ENCODE peak calls at places on chromosomes 16 and 17, in six cellular contexts. X is progenitor cell of endocrine pancreas, L is RWPE1, Z is mesothelial cell of epicardium, V is ascending aorta, C is GM06990. T is an unnamed sample.

GRCh38 chr16:68065716-68066305 is 19.4 kb upstream of the NFATC3 start:
- DNase-seq in Z (no peak), X (no peak), L (no peak), V (no peak), C (no peak), T (peak; percentile 75)

GRCh38 chr16:51763072-51763658 is 612.1 kb upstream of the SALL1 start:
- DNase-seq in C (no peak), X (no peak), Z (no peak), V (no peak), L (no peak), T (peak; percentile 91)

GRCh38 chr16:66651965-66652364 is 44.6 kb downstream of the CMTM4 start:
- DNase-seq in L (no peak), C (no peak), X (no peak), Z (no peak), V (no peak), T (no peak)

GRCh38 chr16:60230666-60231065 is 1496.5 kb upstream of the GOT2 start:
- DNase-seq in X (no peak), L (no peak), V (no peak), C (no peak), Z (no peak), T (no peak)

GRCh38 chr16:79677799-79678525 is 77.4 kb upstream of the MAF start:
- DNase-seq in L (peak; percentile 21), Z (no peak), V (no peak), C (no peak), X (no peak), T (no peak)

GRCh38 chr16:55577888-55578287 is 11.4 kb downstream of the CAPNS2 start:
- DNase-seq in X (no peak), Z (no peak), V (no peak), L (no peak), C (no peak), T (no peak)

GRCh38 chr16:9521749-9522370 is 430.4 kb downstream of the HAPSTR1 start:
- DNase-seq in C (no peak), X (no peak), V (no peak), L (no peak), Z (no peak), T (no peak)

GRCh38 chr16:79607587-79607986 is 7.0 kb upstream of the MAF start:
- DNase-seq in V (no peak), X (no peak), C (no peak), Z (no peak), L (peak; percentile 66), T (peak; percentile 18)

GRCh38 chr17:18119166-18119745 is 10.7 kb downstream of the MYO15A start:
- DNase-seq in L (no peak), X (no peak), V (no peak), C (no peak), Z (no peak), T (no peak)

GRCh38 chr17:57668332-57668731 is 76.8 kb downstream of the CCDC182 start:
- DNase-seq in V (no peak), C (no peak), L (no peak), X (no peak), Z (peak; percentile 27), T (no peak)

GRCh38 chr17:45812102-45812501 is 28.0 kb downstream of the CRHR1 start:
- DNase-seq in Z (no peak), X (no peak), V (no peak), L (no peak), C (no peak), T (no peak)

GRCh38 chr16:2507679-2508064 is 6.1 kb upstream of the ATP6V0C start:
- DNase-seq in X (no peak), L (no peak), V (no peak), Z (no peak), C (no peak), T (no peak)

GRCh38 chr17:73304971-73305786 is 6.6 kb downstream of the CDC42EP4 start:
- DNase-seq in L (peak; percentile 38), C (no peak), V (no peak), Z (peak; percentile 54), X (no peak), T (peak; percentile 61)

DNA sequence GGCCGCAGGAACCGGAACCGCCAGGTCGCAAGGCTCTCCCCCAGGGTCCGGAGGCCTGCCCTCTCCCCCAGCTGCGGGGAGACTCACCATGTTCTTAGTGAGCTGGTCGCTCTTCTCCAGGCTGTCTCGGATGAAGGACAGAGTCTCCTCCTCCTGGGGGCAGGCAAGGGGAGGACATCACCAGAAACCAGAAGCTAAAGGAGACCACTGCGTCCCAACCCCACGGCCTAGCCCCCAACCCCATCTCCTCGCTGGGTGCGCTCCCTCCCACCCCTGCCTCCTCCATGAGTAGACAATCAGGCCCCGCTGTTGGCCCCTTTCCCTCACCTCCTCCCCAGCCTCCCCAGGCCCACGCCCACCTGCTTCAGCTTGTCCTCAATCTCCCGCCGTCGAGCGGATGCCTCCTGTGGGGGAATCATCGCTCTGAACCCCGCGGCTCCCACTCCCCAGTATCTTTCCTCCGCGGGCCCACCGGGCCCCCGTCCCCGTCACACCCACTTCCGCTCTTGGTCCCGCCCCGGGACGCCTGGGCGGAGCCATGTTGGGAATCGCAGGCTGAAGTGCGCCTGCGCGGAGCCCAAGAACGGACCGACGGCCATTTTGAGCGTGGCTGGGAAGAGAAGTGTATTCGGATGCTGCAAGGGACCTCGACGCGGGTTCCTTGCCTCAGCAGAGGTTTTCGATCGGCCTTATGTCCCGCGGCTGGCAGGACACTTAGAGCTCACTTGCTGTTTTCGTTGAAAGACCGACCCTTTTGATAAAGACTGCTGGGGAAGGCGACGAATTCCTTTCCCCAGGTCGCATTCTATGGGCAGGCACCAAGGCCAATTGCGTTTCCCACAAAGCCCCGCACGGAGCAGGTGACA is at the start of gene EXOC7:
- DNase-seq in V (peak; percentile 60), X (peak; percentile 87), L (peak; percentile 95), Z (peak; percentile 95), C (peak; percentile 91), T (peak; percentile 93)
- TF ChIP-seq CTCF in V (no peak), X (no peak), L (no peak), Z (no peak), C (no peak), T (no peak)

GRCh38 chr17:80857721-80858171 is 133.9 kb upstream of the CHMP6 start:
- DNase-seq in L (no peak), Z (no peak), C (no peak), X (no peak), V (no peak), T (no peak)

GRCh38 chr17:80860101-80860671 is 131.5 kb upstream of the CHMP6 start:
- DNase-seq in Z (no peak), V (no peak), X (no peak), C (no peak), L (no peak), T (no peak)

GRCh38 chr17:80860703-80861359 is 130.8 kb upstream of the CHMP6 start:
- DNase-seq in L (no peak), C (no peak), Z (no peak), V (no peak), X (no peak), T (no peak)

GRCh38 chr17:80858301-80859003 is 133.2 kb upstream of the CHMP6 start:
- DNase-seq in L (no peak), C (no peak), Z (no peak), V (no peak), X (no peak), T (no peak)

GRCh38 chr17:80859004-80859941 is 132.4 kb upstream of the CHMP6 start:
- DNase-seq in Z (no peak), L (peak; percentile 56), C (no peak), V (peak; percentile 23), X (no peak), T (peak; percentile 96)
- TF ChIP-seq CTCF in Z (no peak), L (no peak), C (no peak), V (no peak), X (no peak), T (peak; percentile 20)

GRCh38 chr16:72244853-72245252 is 72.9 kb upstream of the PMFBP1 start:
- DNase-seq in V (no peak), L (no peak), X (no peak), C (no peak), Z (no peak), T (no peak)
- TF ChIP-seq CTCF in V (no peak), L (no peak), X (no peak), C (no peak), Z (no peak), T (no peak)

GRCh38 chr17:33291248-33292183 is 1.6 kb downstream of the ASIC2 start:
- DNase-seq in X (peak; percentile 20), V (no peak), C (peak; percentile 27), Z (peak; percentile 62), L (peak; percentile 13), T (peak; percentile 3)

GRCh38 chr17:33294994-33295393 is 1.9 kb upstream of the ASIC2 start:
- DNase-seq in X (no peak), C (no peak), L (no peak), Z (no peak), V (no peak), T (no peak)

GRCh38 chr17:33290156-33290697 is 2.9 kb downstream of the ASIC2 start:
- DNase-seq in Z (no peak), L (no peak), C (no peak), V (no peak), X (no peak), T (no peak)

GRCh38 chr17:33292184-33292980 is 713 bp downstream of the ASIC2 start:
- DNase-seq in L (peak; percentile 6), X (peak; percentile 37), C (peak; percentile 18), Z (peak; percentile 63), V (no peak), T (no peak)

DNA sequence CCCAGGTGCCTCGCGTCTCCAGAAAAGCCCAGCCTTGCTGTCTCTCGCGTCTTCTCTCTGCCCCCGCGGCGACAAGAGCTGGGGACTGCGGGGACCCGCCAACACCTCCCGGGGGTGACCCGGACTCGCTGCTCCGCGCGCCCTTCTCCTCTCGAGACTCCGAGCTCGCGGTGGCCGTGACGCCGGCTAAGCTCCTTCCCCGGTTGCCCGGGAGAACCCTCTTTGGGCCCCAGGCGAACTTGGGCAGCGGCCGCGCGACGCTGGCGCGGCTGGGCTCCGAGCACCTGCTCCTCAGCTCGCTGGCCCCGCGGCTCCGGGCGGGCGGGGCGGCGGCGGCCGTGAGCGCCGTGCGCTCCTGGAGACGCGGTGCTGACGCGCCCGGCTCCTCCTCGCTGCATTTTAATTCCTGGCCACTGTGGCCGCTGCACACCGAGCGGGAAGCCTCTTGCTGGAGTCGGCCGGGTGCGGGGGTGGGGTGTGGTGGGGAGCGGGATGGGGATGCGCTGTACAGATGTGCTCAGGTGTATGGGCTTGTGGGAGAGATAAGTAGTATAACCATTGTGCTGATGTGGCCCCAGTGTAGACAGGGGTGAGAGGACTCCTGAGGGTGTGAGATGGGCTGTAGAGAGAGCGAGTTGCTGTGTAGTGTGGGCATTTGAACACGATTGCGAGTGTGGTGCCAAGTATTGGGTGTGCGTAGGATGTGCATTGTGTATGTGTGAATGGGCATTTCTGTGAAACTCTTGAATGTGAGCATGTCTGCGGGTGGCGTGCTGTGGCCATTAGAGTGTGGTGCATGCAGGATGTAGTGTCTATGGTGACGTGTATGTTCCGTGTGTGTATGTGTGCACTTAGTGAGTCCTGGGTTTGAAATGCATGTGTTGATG is at the start of gene ASIC2:
- DNase-seq in C (no peak), Z (peak; percentile 55), X (peak; percentile 25), L (peak; percentile 53), V (no peak), T (no peak)
- TF ChIP-seq CTCF in C (no peak), Z (no peak), X (no peak), L (no peak), V (no peak), T (no peak)

T was measured in thyroid gland.